ENCODE peak calls at places on chromosomes 4 and X, in nine cellular contexts. V is T follicular helper cell; H is CD4-positive, alpha-beta T cell; G is breast epithelium; U is spleen; J is GF-D8; Y is hepatocyte; P is NB4; N is substantia nigra. K is an unnamed sample.

GRCh38 chrX:147069926-147070325 is 255.4 kb upstream of the CXorf51A start:
- DNase-seq in Y (no peak), P (peak), J (no peak), N (no peak), G (no peak), V (no peak), H (no peak), U (no peak), K (peak)

GRCh38 chr4:82268050-82268825 is 105.6 kb downstream of the HNRNPD start:
- DNase-seq in G (peak), U (no peak), Y (peak), N (peak), P (peak), J (peak), V (peak), H (peak), K (peak)

GRCh38 chr4:102469806-102470205 is 31.4 kb upstream of the NFKB1 start:
- DNase-seq in Y (no peak), H (no peak), P (no peak), V (no peak), U (no peak), J (no peak), G (no peak), N (no peak), K (no peak)

GRCh38 chrX:120380699-120381098 is 18.8 kb downstream of the ATP1B4 start:
- DNase-seq in H (no peak), J (no peak), U (no peak), Y (peak), N (no peak), P (peak), V (peak), G (no peak), K (peak)

GRCh38 chr4:118180776-118181175 is 146.5 kb downstream of the NDST3 start:
- DNase-seq in U (no peak), J (no peak), H (no peak), Y (no peak), G (no peak), V (no peak), N (no peak), P (no peak), K (peak)

GRCh38 chr4:151955721-151956340 is 195.0 kb upstream of the GATB start:
- DNase-seq in G (no peak), P (no peak), J (no peak), N (no peak), H (no peak), Y (peak), V (no peak), U (no peak), K (no peak)

GRCh38 chr4:168119870-168120269 is 27.5 kb downstream of the ANXA10 start:
- DNase-seq in P (no peak), H (no peak), G (no peak), U (no peak), V (no peak), J (no peak), Y (no peak), N (no peak), K (no peak)

GRCh38 chrX:10028283-10029104 is 61.3 kb downstream of the CLDN34 start:
- DNase-seq in J (no peak), V (no peak), P (no peak), G (no peak), U (no peak), Y (no peak), N (no peak), H (no peak), K (no peak)

GRCh38 chr4:1406946-1407656 is 859 bp upstream of the NKX1-1 start:
- DNase-seq in G (no peak), V (no peak), Y (no peak), J (no peak), N (no peak), U (no peak), H (no peak), P (no peak), K (no peak)

GRCh38 chr4:99640676-99641075 is 17.0 kb downstream of the C4orf54 start:
- DNase-seq in P (no peak), V (no peak), U (no peak), G (no peak), J (no peak), Y (no peak), H (no peak), N (no peak), K (no peak)

GRCh38 chr4:155854597-155855226 is 11.4 kb downstream of the ASIC5 start:
- DNase-seq in U (no peak), Y (peak), N (no peak), H (no peak), J (no peak), G (no peak), P (no peak), V (no peak), K (peak)

GRCh38 chrX:107304141-107304540 is 97.7 kb downstream of the DNAAF6 start:
- DNase-seq in J (no peak), H (no peak), G (no peak), Y (no peak), V (no peak), P (no peak), N (no peak), U (no peak), K (no peak)

GRCh38 chrX:8743126-8743732 is 11.3 kb upstream of the ANOS1 start:
- DNase-seq in H (peak), G (no peak), V (peak), J (no peak), Y (peak), P (peak), U (peak), N (no peak), K (peak)

GRCh38 chr4:118745357-118745756 is 60.2 kb downstream of the METTL14 start:
- DNase-seq in H (no peak), U (no peak), V (no peak), N (no peak), J (no peak), G (no peak), Y (no peak), P (no peak), K (no peak)

GRCh38 chrX:149830192-149830873 is 48.6 kb downstream of the MAGEA9 start:
- DNase-seq in V (no peak), Y (peak), G (no peak), U (no peak), J (no peak), N (no peak), H (no peak), P (no peak), K (no peak)

GRCh38 chr4:150318527-150318926 is 240.3 kb downstream of the DCLK2 start:
- DNase-seq in V (no peak), P (no peak), J (no peak), U (no peak), H (no peak), G (no peak), Y (no peak), N (no peak), K (no peak)

GRCh38 chrX:10579018-10579752 is 41.2 kb downstream of the MID1 start:
- DNase-seq in Y (peak), N (no peak), G (no peak), V (no peak), P (no peak), U (no peak), J (no peak), H (no peak), K (no peak)

GRCh38 chr4:124105212-124105611 is 607.3 kb downstream of the ANKRD50 start:
- DNase-seq in Y (no peak), N (no peak), V (no peak), P (no peak), J (no peak), H (no peak), U (no peak), G (no peak), K (no peak)

GRCh38 chrX:150753968-150754367 is 60.8 kb downstream of the MTMR1 start:
- DNase-seq in P (no peak), N (no peak), U (no peak), G (no peak), Y (no peak), V (no peak), J (no peak), H (no peak), K (no peak)

K was measured in RKO.